ENCODE peak calls at places on chromosomes 5 and 9, in five cellular contexts. A is posterior cingulate gyrus, G is fibroblast of mammary gland, H is heart right ventricle, D is AG20443. U is an unnamed sample.

GRCh38 chr5:175696139-175696854 is 38.4 kb downstream of the HRH2 start:
- DNase-seq in H (peak), D (peak), G (no peak), A (no peak), U (peak)

GRCh38 chr9:83544002-83544698 is 5.9 kb upstream of the FRMD3 start:
- DNase-seq in A (no peak), D (peak), H (peak), G (peak), U (peak)

GRCh38 chr9:130150779-130151381 is 21.3 kb upstream of the NCS1 start:
- DNase-seq in H (no peak), A (no peak), D (no peak), G (peak), U (no peak)

GRCh38 chr5:113140837-113141661 is 164.5 kb downstream of the DCP2 start:
- DNase-seq in A (no peak), D (peak), H (no peak), G (peak), U (no peak)

GRCh38 chr5:55544341-55544740 is 9.6 kb upstream of the PLPP1 start:
- DNase-seq in H (no peak), A (no peak), G (peak), D (peak), U (no peak)

GRCh38 chr5:82168294-82168693 is 109.9 kb downstream of the RPS23 start:
- DNase-seq in H (no peak), D (peak), G (peak), A (no peak), U (no peak)

GRCh38 chr5:136639616-136640015 is 274.3 kb upstream of the TRPC7 start:
- DNase-seq in D (no peak), G (no peak), H (no peak), A (no peak), U (no peak)

GRCh38 chr5:67878911-67879310 is 336.6 kb upstream of the PIK3R1 start:
- DNase-seq in A (no peak), D (no peak), G (no peak), H (no peak), U (no peak)

GRCh38 chr5:176400382-176401156 is 12.0 kb downstream of the HIGD2A start:
- DNase-seq in H (no peak), G (no peak), D (no peak), A (no peak), U (no peak)

U was measured in AML-193.